ENCODE peak calls at places on chromosomes 3 and 15, in five cellular contexts. One of them, this sample, is unnamed.

GRCh38 chr3:185254799-185255198 is 950 bp upstream of the EHHADH start:
- DNase-seq in suprapubic skin: no peak
- DNase-seq in breast epithelium: no peak
- DNase-seq in HCT116: no peak
- DNase-seq in sigmoid colon: no peak
- DNase-seq in this sample: no peak

GRCh38 chr3:69865920-69866679 is 126.8 kb downstream of the MITF start:
- DNase-seq in suprapubic skin: no peak
- DNase-seq in sigmoid colon: peak
- DNase-seq in HCT116: no peak
- DNase-seq in breast epithelium: no peak
- DNase-seq in this sample: no peak

GRCh38 chr15:59191855-59192237 is 14.8 kb upstream of the LDHAL6B start:
- DNase-seq in sigmoid colon: no peak
- DNase-seq in suprapubic skin: no peak
- DNase-seq in HCT116: peak
- DNase-seq in breast epithelium: no peak
- DNase-seq in this sample: no peak

GRCh38 chr15:41940441-41940857 is 31.9 kb downstream of the EHD4 start:
- DNase-seq in HCT116: peak
- DNase-seq in suprapubic skin: peak
- DNase-seq in breast epithelium: no peak
- DNase-seq in sigmoid colon: no peak
- DNase-seq in this sample: no peak

GRCh38 chr3:183555541-183556081 is at the start of gene KLHL6:
- DNase-seq in breast epithelium: no peak
- DNase-seq in suprapubic skin: no peak
- DNase-seq in sigmoid colon: no peak
- DNase-seq in HCT116: no peak
- DNase-seq in this sample: no peak

GRCh38 chr3:177190701-177191100 is 6.6 kb downstream of the TBL1XR1 start:
- DNase-seq in HCT116: no peak
- DNase-seq in suprapubic skin: no peak
- DNase-seq in breast epithelium: no peak
- DNase-seq in sigmoid colon: no peak
- DNase-seq in this sample: no peak

GRCh38 chr3:172470588-172470987 is 22.3 kb upstream of the GHSR start:
- DNase-seq in suprapubic skin: no peak
- DNase-seq in sigmoid colon: no peak
- DNase-seq in HCT116: no peak
- DNase-seq in breast epithelium: no peak
- DNase-seq in this sample: no peak

GRCh38 chr3:111072016-111072891 is 638 bp downstream of the NECTIN3 start:
- DNase-seq in sigmoid colon: peak
- DNase-seq in HCT116: no peak
- DNase-seq in breast epithelium: no peak
- DNase-seq in suprapubic skin: no peak
- DNase-seq in this sample: no peak

GRCh38 chr3:45515999-45516804 is 78.3 kb upstream of the LIMD1 start:
- DNase-seq in suprapubic skin: no peak
- DNase-seq in breast epithelium: no peak
- DNase-seq in sigmoid colon: no peak
- DNase-seq in HCT116: no peak
- DNase-seq in this sample: no peak

GRCh38 chr3:125266976-125267375 is 54.4 kb upstream of the SLC12A8 start:
- DNase-seq in sigmoid colon: no peak
- DNase-seq in HCT116: no peak
- DNase-seq in suprapubic skin: no peak
- DNase-seq in breast epithelium: no peak
- DNase-seq in this sample: no peak

GRCh38 chr3:124923833-124924232 is 10.7 kb downstream of the MUC13 start:
- DNase-seq in HCT116: no peak
- DNase-seq in sigmoid colon: no peak
- DNase-seq in suprapubic skin: no peak
- DNase-seq in breast epithelium: no peak
- DNase-seq in this sample: no peak

GRCh38 chr3:62144482-62144881 is 228.9 kb downstream of the FEZF2 start:
- DNase-seq in HCT116: no peak
- DNase-seq in breast epithelium: no peak
- DNase-seq in suprapubic skin: no peak
- DNase-seq in sigmoid colon: no peak
- DNase-seq in this sample: peak
- TF ChIP-seq POLR2AphosphoS5 in HCT116: no peak
- TF ChIP-seq POLR2AphosphoS5 in breast epithelium: peak
- TF ChIP-seq POLR2AphosphoS5 in suprapubic skin: no peak
- TF ChIP-seq POLR2AphosphoS5 in sigmoid colon: no peak
- TF ChIP-seq POLR2AphosphoS5 in this sample: no peak

GRCh38 chr15:70101459-70102113 is 3.9 kb upstream of the TLE3 start:
- DNase-seq in breast epithelium: no peak
- DNase-seq in suprapubic skin: no peak
- DNase-seq in sigmoid colon: peak
- DNase-seq in HCT116: peak
- DNase-seq in this sample: peak
- TF ChIP-seq POLR2AphosphoS5 in breast epithelium: no peak
- TF ChIP-seq POLR2AphosphoS5 in suprapubic skin: no peak
- TF ChIP-seq POLR2AphosphoS5 in sigmoid colon: peak
- TF ChIP-seq POLR2AphosphoS5 in HCT116: no peak
- TF ChIP-seq POLR2AphosphoS5 in this sample: peak

DNA sequence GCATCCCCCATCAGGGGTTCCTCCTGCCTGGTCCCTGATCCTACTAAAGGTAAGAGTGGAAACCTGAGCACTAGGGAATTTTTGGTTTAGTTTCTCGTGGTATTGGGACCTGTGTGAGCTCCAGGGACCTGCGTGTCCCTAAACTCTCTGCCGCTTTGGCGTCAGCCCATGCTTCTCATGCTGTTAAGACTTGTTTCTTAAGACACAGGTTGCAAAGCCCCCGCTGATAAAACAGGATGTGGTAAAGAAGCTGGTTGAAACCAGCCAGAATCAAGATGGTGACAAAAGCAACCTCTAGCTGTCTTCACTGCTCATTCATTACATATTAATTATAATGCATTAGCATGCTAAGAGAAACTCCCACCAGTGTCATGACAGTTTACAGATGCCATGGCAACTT is 64.6 kb downstream of the LYZL4 start:
- DNase-seq in HCT116: no peak
- DNase-seq in sigmoid colon: no peak
- DNase-seq in suprapubic skin: no peak
- DNase-seq in breast epithelium: no peak
- DNase-seq in this sample: no peak
- TF ChIP-seq POLR2AphosphoS5 in HCT116: no peak
- TF ChIP-seq POLR2AphosphoS5 in sigmoid colon: no peak
- TF ChIP-seq POLR2AphosphoS5 in suprapubic skin: no peak
- TF ChIP-seq POLR2AphosphoS5 in breast epithelium: no peak
- TF ChIP-seq POLR2AphosphoS5 in this sample: no peak

GRCh38 chr3:3800685-3801509 is 1.7 kb downstream of the LRRN1 start:
- DNase-seq in HCT116: no peak
- DNase-seq in breast epithelium: peak
- DNase-seq in suprapubic skin: no peak
- DNase-seq in sigmoid colon: no peak
- DNase-seq in this sample: no peak
- TF ChIP-seq POLR2AphosphoS5 in HCT116: no peak
- TF ChIP-seq POLR2AphosphoS5 in breast epithelium: no peak
- TF ChIP-seq POLR2AphosphoS5 in suprapubic skin: no peak
- TF ChIP-seq POLR2AphosphoS5 in sigmoid colon: no peak
- TF ChIP-seq POLR2AphosphoS5 in this sample: no peak

DNA sequence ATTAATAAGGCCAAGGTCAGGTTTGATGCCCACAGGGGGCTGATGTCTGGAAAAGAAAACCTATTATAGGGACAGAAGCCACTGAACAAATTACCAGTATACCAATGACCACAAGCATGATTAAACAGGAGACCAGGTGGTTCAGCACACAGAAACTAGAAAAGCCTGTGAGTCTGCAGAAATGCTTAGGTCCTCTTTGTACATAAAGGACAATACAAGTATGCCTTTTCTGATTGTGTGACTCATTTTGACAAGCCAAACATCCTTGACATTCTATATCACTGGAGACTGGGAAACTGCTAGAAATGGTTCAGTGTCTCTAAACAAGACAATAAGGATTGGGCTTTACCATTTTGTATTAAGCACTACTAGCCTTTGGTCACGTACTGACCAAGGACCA is 113.2 kb upstream of the MYO5C start:
- DNase-seq in sigmoid colon: no peak
- DNase-seq in HCT116: no peak
- DNase-seq in breast epithelium: no peak
- DNase-seq in suprapubic skin: no peak
- DNase-seq in this sample: no peak
- TF ChIP-seq POLR2AphosphoS5 in sigmoid colon: no peak
- TF ChIP-seq POLR2AphosphoS5 in HCT116: no peak
- TF ChIP-seq POLR2AphosphoS5 in breast epithelium: no peak
- TF ChIP-seq POLR2AphosphoS5 in suprapubic skin: no peak
- TF ChIP-seq POLR2AphosphoS5 in this sample: no peak

GRCh38 chr3:52704611-52705437 is 767 bp downstream of the GLT8D1 start:
- DNase-seq in suprapubic skin: no peak
- DNase-seq in HCT116: no peak
- DNase-seq in breast epithelium: no peak
- DNase-seq in sigmoid colon: no peak
- DNase-seq in this sample: no peak
- TF ChIP-seq POLR2AphosphoS5 in suprapubic skin: no peak
- TF ChIP-seq POLR2AphosphoS5 in HCT116: no peak
- TF ChIP-seq POLR2AphosphoS5 in breast epithelium: no peak
- TF ChIP-seq POLR2AphosphoS5 in sigmoid colon: no peak
- TF ChIP-seq POLR2AphosphoS5 in this sample: no peak

DNA sequence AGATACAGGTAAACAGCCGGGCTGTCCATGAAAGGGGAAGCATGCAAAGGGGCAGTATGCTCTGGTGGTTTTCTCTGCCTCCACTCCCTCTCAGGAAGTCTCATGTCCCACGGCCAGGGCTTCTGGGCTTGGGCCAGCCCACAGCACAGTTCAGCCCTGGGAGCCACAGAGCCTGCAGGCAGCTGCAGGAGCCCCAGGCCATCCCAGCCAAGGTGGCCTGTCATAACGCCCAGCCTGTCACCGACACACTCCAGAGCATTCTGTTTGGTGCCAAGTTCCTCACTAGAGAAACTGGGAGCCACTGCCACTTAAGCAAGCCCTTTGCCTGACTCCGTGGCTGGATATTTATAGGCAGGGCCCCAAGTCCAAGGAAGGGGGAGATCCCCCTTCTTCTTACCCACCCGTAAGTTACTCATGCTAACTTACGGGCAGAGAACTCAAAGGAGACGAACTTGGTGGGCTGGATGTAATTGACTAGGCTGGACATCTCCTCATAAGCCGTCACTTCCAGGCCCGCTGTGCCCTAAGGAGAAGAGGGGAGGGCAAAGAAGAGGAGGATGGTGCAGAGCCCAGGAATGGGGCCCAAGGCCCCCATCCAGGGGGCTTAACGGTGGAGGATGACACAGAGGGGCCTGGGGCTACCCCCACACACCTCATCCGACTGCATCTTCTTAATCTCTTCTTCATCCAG is 11.7 kb downstream of the PLCB2 start:
- DNase-seq in breast epithelium: no peak
- DNase-seq in HCT116: no peak
- DNase-seq in suprapubic skin: no peak
- DNase-seq in sigmoid colon: peak
- DNase-seq in this sample: no peak
- TF ChIP-seq POLR2AphosphoS5 in breast epithelium: no peak
- TF ChIP-seq POLR2AphosphoS5 in HCT116: no peak
- TF ChIP-seq POLR2AphosphoS5 in suprapubic skin: no peak
- TF ChIP-seq POLR2AphosphoS5 in sigmoid colon: peak
- TF ChIP-seq POLR2AphosphoS5 in this sample: no peak

DNA sequence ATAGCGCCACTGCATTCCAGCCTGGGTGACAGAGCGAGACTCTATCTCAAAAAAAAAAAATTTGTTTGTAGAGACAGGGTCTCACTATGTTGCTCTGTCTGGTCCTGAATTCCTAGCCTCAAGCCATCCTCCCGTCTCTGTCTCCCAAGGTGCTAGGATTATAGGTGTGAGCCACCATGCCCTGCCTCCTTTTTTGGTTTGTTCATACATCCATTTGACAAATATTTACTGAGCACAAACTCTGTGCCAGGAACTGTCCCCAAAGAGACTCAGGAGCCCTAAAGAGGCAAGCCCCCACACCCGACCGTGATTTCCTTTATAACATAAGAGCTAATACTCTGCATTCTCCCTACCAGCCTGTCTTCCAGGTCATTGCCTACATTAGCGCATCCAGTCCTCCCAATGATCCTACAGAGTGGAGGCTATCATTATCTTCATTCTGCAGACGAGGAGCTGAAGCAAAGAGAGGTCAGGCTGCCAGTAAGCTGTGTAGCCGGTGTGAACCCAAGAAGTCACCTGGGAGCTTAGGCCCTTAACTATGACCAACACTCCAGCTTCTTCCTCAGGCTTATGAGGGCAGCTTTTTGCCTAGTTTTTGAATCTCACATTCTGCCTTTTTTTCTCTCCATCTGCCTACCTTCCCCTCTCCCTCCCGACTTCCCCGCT is 6.3 kb upstream of the PXK start:
- DNase-seq in sigmoid colon: no peak
- DNase-seq in suprapubic skin: no peak
- DNase-seq in HCT116: no peak
- DNase-seq in breast epithelium: no peak
- DNase-seq in this sample: no peak
- TF ChIP-seq POLR2AphosphoS5 in sigmoid colon: no peak
- TF ChIP-seq POLR2AphosphoS5 in suprapubic skin: no peak
- TF ChIP-seq POLR2AphosphoS5 in HCT116: no peak
- TF ChIP-seq POLR2AphosphoS5 in breast epithelium: no peak
- TF ChIP-seq POLR2AphosphoS5 in this sample: no peak

This sample was measured in SK-N-MC.